ENCODE peak calls at places on chromosomes 16 and 17, in six cellular contexts. O is T-helper 9 cell; M is putamen; G is stimulated activated CD8-positive, alpha-beta memory T cell treated with anti-CD3 and anti-CD28 coated beads, Interleukin-4, amount 100 ng/mL, for 1 hour; I is lower lobe of right lung; Q is memory B cell. F is an unnamed sample.

GRCh38 chr17:29138184-29138955 is 41.8 kb downstream of the MYO18A start:
- DNase-seq in O (peak), Q (no peak), M (no peak), G (no peak), I (no peak), F (no peak)

GRCh38 chr17:15392326-15392739 is 50.9 kb upstream of the TEKT3 start:
- DNase-seq in M (no peak), Q (no peak), G (no peak), O (no peak), I (no peak), F (no peak)

GRCh38 chr17:79991924-79992656 is 43.6 kb downstream of the TBC1D16 start:
- DNase-seq in I (no peak), M (no peak), O (no peak), Q (no peak), G (no peak), F (peak)

GRCh38 chr16:10265770-10266615 is 83.8 kb upstream of the GRIN2A start:
- DNase-seq in I (no peak), O (no peak), G (no peak), M (no peak), Q (no peak), F (no peak)

GRCh38 chr17:27631897-27632725 is 1.1 kb downstream of the LGALS9 start:
- DNase-seq in Q (no peak), M (no peak), O (no peak), G (no peak), I (peak), F (no peak)

GRCh38 chr16:49698931-49699715 is 156.8 kb downstream of the ZNF423 start:
- DNase-seq in Q (no peak), I (no peak), O (no peak), M (no peak), G (no peak), F (no peak)

GRCh38 chr16:1413684-1414531 is 596 bp downstream of the UNKL start:
- DNase-seq in G (peak), O (peak), I (peak), Q (peak), M (no peak), F (peak)

GRCh38 chr17:65472602-65473001 is 88.8 kb downstream of the AXIN2 start:
- DNase-seq in I (peak), Q (no peak), O (no peak), G (no peak), M (no peak), F (no peak)

GRCh38 chr16:28318042-28318597 is 25.8 kb downstream of the SBK1 start:
- DNase-seq in G (no peak), M (no peak), O (no peak), Q (no peak), I (peak), F (no peak)

GRCh38 chr16:84933774-84934571 is 77.4 kb downstream of the ZDHHC7 start:
- DNase-seq in I (no peak), G (no peak), M (peak), O (no peak), Q (no peak), F (no peak)

GRCh38 chr16:24988593-24989338 is 26.4 kb downstream of the ARHGAP17 start:
- DNase-seq in O (no peak), M (no peak), I (no peak), G (no peak), Q (no peak), F (no peak)

GRCh38 chr17:2406903-2407790 is 6.3 kb upstream of the MNT start:
- DNase-seq in I (peak), M (no peak), O (no peak), Q (no peak), G (no peak), F (no peak)

GRCh38 chr16:11759163-11759834 is 16.6 kb upstream of the TXNDC11 start:
- DNase-seq in M (no peak), G (no peak), Q (no peak), I (no peak), O (no peak), F (no peak)

GRCh38 chr17:49497147-49498036 is 2.3 kb downstream of the NGFR start:
- DNase-seq in I (no peak), Q (peak), M (no peak), O (peak), G (no peak), F (peak)

GRCh38 chr17:82791532-82791931 is 39.7 kb downstream of the TBCD start:
- DNase-seq in M (no peak), I (no peak), O (no peak), Q (no peak), G (no peak), F (no peak)

GRCh38 chr16:56990407-56991286 is 1.3 kb downstream of the NLRC5 start:
- DNase-seq in M (no peak), O (no peak), Q (no peak), G (no peak), I (no peak), F (no peak)

GRCh38 chr17:70687421-70687820 is 518.1 kb downstream of the KCNJ2 start:
- DNase-seq in G (no peak), I (no peak), Q (no peak), O (no peak), M (no peak), F (no peak)

GRCh38 chr16:82093901-82094300 is 58.8 kb downstream of the HSD17B2 start:
- DNase-seq in I (no peak), G (no peak), O (no peak), Q (no peak), M (no peak), F (no peak)

GRCh38 chr16:87535855-87536794 is 43.3 kb upstream of the ZCCHC14 start:
- DNase-seq in Q (no peak), M (no peak), G (no peak), O (no peak), I (no peak), F (no peak)

GRCh38 chr16:2026461-2027023 is at the start of gene NHERF2:
- DNase-seq in M (no peak), G (no peak), I (no peak), O (peak), Q (no peak), F (no peak)

GRCh38 chr16:1527836-1528811 is 5.3 kb upstream of the TMEM204 start:
- DNase-seq in I (no peak), M (no peak), O (no peak), Q (no peak), G (no peak), F (no peak)

GRCh38 chr16:69112285-69113129 is 7.1 kb downstream of the HAS3 start:
- DNase-seq in M (no peak), O (peak), I (peak), G (no peak), Q (no peak), F (peak)

GRCh38 chr16:50193594-50193993 is 40.5 kb downstream of the TENT4B start:
- DNase-seq in G (no peak), O (no peak), M (no peak), Q (no peak), I (no peak), F (no peak)

GRCh38 chr16:61887903-61888302 is 148.3 kb downstream of the CDH8 start:
- DNase-seq in I (no peak), M (no peak), G (no peak), Q (no peak), O (no peak), F (no peak)

GRCh38 chr16:19014456-19014855 is 30.7 kb downstream of the TMC7 start:
- DNase-seq in M (no peak), O (no peak), G (no peak), Q (no peak), I (peak), F (peak)

GRCh38 chr16:56744996-56745640 is 15.2 kb downstream of the NUP93 start:
- DNase-seq in M (peak), G (no peak), Q (no peak), O (no peak), I (no peak), F (peak)

GRCh38 chr17:33594000-33594399 is 300.9 kb upstream of the ASIC2 start:
- DNase-seq in O (no peak), I (no peak), M (no peak), Q (no peak), G (no peak), F (no peak)

GRCh38 chr17:16287563-16288027 is 65.7 kb downstream of the CENPV start:
- DNase-seq in Q (no peak), M (peak), I (no peak), G (no peak), O (no peak), F (no peak)

GRCh38 chr17:82698065-82698973 is at the start of gene RAB40B:
- DNase-seq in I (peak), Q (peak), O (peak), G (peak), M (peak), F (peak)

GRCh38 chr16:14462811-14463210 is 167.2 kb downstream of the PARN start:
- DNase-seq in G (no peak), I (no peak), Q (no peak), M (no peak), O (no peak), F (no peak)

GRCh38 chr17:39863918-39864746 is at the start of gene IKZF3:
- DNase-seq in I (peak), Q (peak), M (no peak), G (peak), O (peak), F (peak)

GRCh38 chr17:19346351-19347255 is 15.9 kb downstream of the B9D1 start:
- DNase-seq in I (no peak), Q (no peak), M (peak), O (no peak), G (no peak), F (peak)

GRCh38 chr17:4090898-4091297 is 51.9 kb downstream of the ZZEF1 start:
- DNase-seq in G (no peak), O (no peak), Q (no peak), I (no peak), M (no peak), F (no peak)

GRCh38 chr17:66715745-66716156 is 119.2 kb upstream of the CACNG5 start:
- DNase-seq in O (no peak), G (no peak), Q (peak), M (peak), I (no peak), F (peak)

GRCh38 chr16:30555848-30556473 is 2.2 kb downstream of the ZNF764 start:
- DNase-seq in G (no peak), Q (no peak), M (no peak), O (no peak), I (no peak), F (no peak)

GRCh38 chr16:85428168-85428898 is 184.8 kb upstream of the GSE1 start:
- DNase-seq in Q (peak), I (peak), M (no peak), O (peak), G (peak), F (peak)